ENCODE peak calls at places on chromosomes 7 and 10, in nine cellular contexts. P is AG09319; L is CD4-positive, alpha-beta memory T cell; T is stimulated activated CD4-positive, alpha-beta T cell treated with anti-CD3 and anti-CD28 coated beads, Interleukin-4, amount 100 ng/mL, for 24 hours; Z is activated CD8-positive, alpha-beta T cell treated with anti-CD3 and anti-CD28 coated beads for 36 hours; B is left ventricle myocardium inferior; A is activated T-helper 1 cell treated with anti-CD3 and anti-CD28 coated beads, Interleukin-12 subunit alpha, Interleukin-12 subunit beta, Interleukin-2, Interleukin-4 antibody, amounts not matched to agents 30 ng/mL and 10 ng/mL and 1 ng/mL, durations not matched to agents 14 hours and 24 hours and 36 hours; K is activated naive CD8-positive, alpha-beta T cell treated with anti-CD3 and anti-CD28 coated beads, Interleukin-2, amount 50 U/mL, for 16 hours; C is WTC11. X is an unnamed sample.

GRCh38 chr7:129959480-129960332 is 6.9 kb upstream of the UBE2H start:
- DNase-seq in P (no peak), L (no peak), T (no peak), Z (no peak), B (no peak), A (no peak), K (no peak), C (no peak), X (no peak)

GRCh38 chr7:3201306-3201705 is 99.7 kb upstream of the SDK1 start:
- DNase-seq in P (no peak), L (no peak), T (no peak), Z (no peak), B (no peak), A (no peak), K (no peak), C (no peak), X (no peak)

GRCh38 chr7:6268023-6268908 is 4.2 kb downstream of the CYTH3 start:
- DNase-seq in P (no peak), L (no peak), T (no peak), Z (no peak), B (no peak), A (no peak), K (no peak), C (no peak), X (no peak)

GRCh38 chr10:58967551-58968418 is 208.7 kb upstream of the PHYHIPL start:
- DNase-seq in P (no peak), L (no peak), T (no peak), Z (no peak), B (peak), A (no peak), K (no peak), C (peak), X (peak)

GRCh38 chr7:151404216-151405011 is 5.4 kb downstream of the WDR86 start:
- DNase-seq in P (no peak), L (no peak), T (no peak), Z (no peak), B (no peak), A (no peak), K (no peak), C (no peak), X (no peak)

GRCh38 chr7:18013936-18014335 is 13.7 kb downstream of the PRPS1L1 start:
- DNase-seq in P (no peak), L (no peak), T (no peak), Z (no peak), B (no peak), A (no peak), K (no peak), C (no peak), X (no peak)

GRCh38 chr10:74988787-74989574 is 122.5 kb upstream of the SAMD8 start:
- DNase-seq in P (no peak), L (no peak), T (no peak), Z (no peak), B (no peak), A (no peak), K (no peak), C (no peak), X (no peak)

GRCh38 chr10:34689053-34689452 is 126.0 kb downstream of the PARD3 start:
- DNase-seq in P (no peak), L (no peak), T (no peak), Z (no peak), B (no peak), A (no peak), K (no peak), C (no peak), X (no peak)

GRCh38 chr10:111360260-111360925 is 283.6 kb downstream of the ADRA2A start:
- DNase-seq in P (no peak), L (no peak), T (no peak), Z (peak), B (peak), A (no peak), K (no peak), C (peak), X (peak)

GRCh38 chr10:32956365-32957197 is 1.4 kb downstream of the ITGB1 start:
- DNase-seq in P (no peak), L (no peak), T (no peak), Z (no peak), B (no peak), A (no peak), K (no peak), C (no peak), X (no peak)

GRCh38 chr10:95513008-95513589 is 48.1 kb downstream of the SORBS1 start:
- DNase-seq in P (no peak), L (no peak), T (no peak), Z (no peak), B (no peak), A (no peak), K (no peak), C (no peak), X (no peak)

GRCh38 chr7:69599879-69600764 is 1.8 kb downstream of the AUTS2 start:
- DNase-seq in P (no peak), L (no peak), T (no peak), Z (peak), B (no peak), A (no peak), K (no peak), C (no peak), X (peak)

GRCh38 chr7:96321670-96322372 is at the start of gene SLC25A13:
- DNase-seq in P (peak), L (peak), T (peak), Z (peak), B (peak), A (peak), K (peak), C (peak), X (peak)

GRCh38 chr10:21926949-21927348 is 76.6 kb downstream of the DNAJC1 start:
- DNase-seq in P (peak), L (no peak), T (no peak), Z (no peak), B (no peak), A (no peak), K (no peak), C (no peak), X (peak)

GRCh38 chr7:29565982-29566746 is 2.5 kb downstream of the PRR15 start:
- DNase-seq in P (no peak), L (no peak), T (no peak), Z (peak), B (no peak), A (no peak), K (no peak), C (no peak), X (peak)

GRCh38 chr10:114519306-114519669 is 115.0 kb upstream of the AFAP1L2 start:
- DNase-seq in P (no peak), L (no peak), T (no peak), Z (no peak), B (no peak), A (no peak), K (no peak), C (no peak), X (no peak)

GRCh38 chr10:120998251-120998650 is 147.1 kb downstream of the WDR11 start:
- DNase-seq in P (no peak), L (no peak), T (no peak), Z (no peak), B (no peak), A (no peak), K (no peak), C (no peak), X (no peak)

GRCh38 chr10:70832852-70833542 is 17.2 kb downstream of the SGPL1 start:
- DNase-seq in P (no peak), L (no peak), T (peak), Z (no peak), B (no peak), A (no peak), K (no peak), C (no peak), X (no peak)

GRCh38 chr10:85983051-85983450 is 383.5 kb downstream of the GRID1 start:
- DNase-seq in P (no peak), L (no peak), T (no peak), Z (no peak), B (no peak), A (no peak), K (no peak), C (no peak), X (no peak)

GRCh38 chr10:46311501-46311951 is 24.7 kb downstream of the ANTXRL start:
- DNase-seq in P (no peak), L (no peak), T (no peak), Z (no peak), B (no peak), A (no peak), K (no peak), C (no peak), X (no peak)

GRCh38 chr7:38105874-38106483 is 72.1 kb upstream of the STARD3NL start:
- DNase-seq in P (no peak), L (peak), T (peak), Z (peak), B (no peak), A (no peak), K (no peak), C (no peak), X (peak)